ENCODE peak calls at places on chromosomes 11 and 22, in five cellular contexts. S, K, T, L and I are unnamed samples.

GRCh38 chr11:111777094-111778046 is 11.2 kb upstream of the PPP2R1B start:
- DNase-seq in S (peak), K (peak), T (peak), L (no peak), I (peak)

GRCh38 chr11:34976496-34976895 is 60.1 kb downstream of the PDHX start:
- DNase-seq in S (no peak), K (no peak), T (no peak), L (no peak), I (peak)

GRCh38 chr11:8338138-8338537 is 74.5 kb upstream of the LMO1 start:
- DNase-seq in S (peak), K (peak), T (peak), L (peak), I (peak)

GRCh38 chr22:26646158-26646557 is 11.2 kb upstream of the MIAT start:
- DNase-seq in S (no peak), K (no peak), T (no peak), L (no peak), I (no peak)

GRCh38 chr11:72758690-72759389 is 6.6 kb upstream of the ARAP1 start:
- DNase-seq in S (no peak), K (no peak), T (peak), L (no peak), I (no peak)

GRCh38 chr11:125390949-125391348 is 105.1 kb downstream of the FEZ1 start:
- DNase-seq in S (no peak), K (no peak), T (no peak), L (no peak), I (peak)

GRCh38 chr11:11263238-11264030 is 89.6 kb downstream of the CSNK2A3 start:
- DNase-seq in S (no peak), K (no peak), T (no peak), L (no peak), I (no peak)

GRCh38 chr22:43944670-43945430 is 10.4 kb upstream of the SAMM50 start:
- DNase-seq in S (no peak), K (no peak), T (no peak), L (no peak), I (no peak)

GRCh38 chr11:16081756-16082531 is 274.4 kb downstream of the SOX6 start:
- DNase-seq in S (no peak), K (no peak), T (no peak), L (no peak), I (no peak)

GRCh38 chr22:48044484-48045060 is 1282.1 kb downstream of the TBC1D22A start:
- DNase-seq in S (no peak), K (no peak), T (no peak), L (peak), I (no peak)

GRCh38 chr11:134864233-134864967 is 452.4 kb upstream of the B3GAT1 start:
- DNase-seq in S (no peak), K (no peak), T (no peak), L (no peak), I (no peak)

GRCh38 chr11:68715685-68716084 is 31.3 kb downstream of the GAL start:
- DNase-seq in S (no peak), K (no peak), T (no peak), L (no peak), I (no peak)

GRCh38 chr11:101127699-101128570 is 1.7 kb downstream of the PGR start:
- DNase-seq in S (no peak), K (no peak), T (peak), L (peak), I (no peak)

GRCh38 chr11:8222820-8223512 is 40.7 kb downstream of the LMO1 start:
- DNase-seq in S (no peak), K (no peak), T (no peak), L (no peak), I (no peak)

GRCh38 chr11:42093541-42093940 is 634.1 kb upstream of the LRRC4C start:
- DNase-seq in S (no peak), K (no peak), T (no peak), L (no peak), I (no peak)

GRCh38 chr11:60972182-60973030 is 926 bp downstream of the CD6 start:
- DNase-seq in S (no peak), K (no peak), T (no peak), L (no peak), I (no peak)

GRCh38 chr22:17707526-17707925 is 66.7 kb downstream of the BID start:
- DNase-seq in S (no peak), K (no peak), T (no peak), L (no peak), I (peak)

GRCh38 chr11:17076517-17077239 is 789 bp downstream of the RPS13 start:
- DNase-seq in S (no peak), K (no peak), T (no peak), L (no peak), I (no peak)

GRCh38 chr22:25696763-25697710 is 45.0 kb upstream of the MYO18B start:
- DNase-seq in S (no peak), K (no peak), T (no peak), L (no peak), I (no peak)

GRCh38 chr11:7520981-7521487 is 7.2 kb downstream of the PPFIBP2 start:
- DNase-seq in S (no peak), K (no peak), T (no peak), L (no peak), I (no peak)

GRCh38 chr11:8584511-8584910 is 9.5 kb downstream of the STK33 start:
- DNase-seq in S (peak), K (peak), T (no peak), L (no peak), I (no peak)

GRCh38 chr11:45805305-45806071 is 539 bp downstream of the SLC35C1 start:
- DNase-seq in S (peak), K (peak), T (no peak), L (peak), I (peak)

GRCh38 chr11:10004526-10005113 is 289.4 kb downstream of the SBF2 start:
- DNase-seq in S (no peak), K (no peak), T (no peak), L (no peak), I (no peak)

GRCh38 chr11:128664286-128664685 is 29.6 kb upstream of the FLI1 start:
- DNase-seq in S (no peak), K (no peak), T (no peak), L (no peak), I (no peak)

GRCh38 chr11:64317961-64318693 is at the start of gene PRDX5:
- DNase-seq in S (peak), K (peak), T (peak), L (peak), I (peak)
- TF ChIP-seq POLR2A in S (peak), K (peak), T (peak), L (no peak), I (peak)

GRCh38 chr11:27997344-27997743 is 110.6 kb downstream of the KIF18A start:
- DNase-seq in S (no peak), K (no peak), T (no peak), L (no peak), I (no peak)

GRCh38 chr11:27991731-27992130 is 116.2 kb downstream of the KIF18A start:
- DNase-seq in S (peak), K (no peak), T (no peak), L (no peak), I (no peak)

GRCh38 chr11:27998552-27998951 is 109.4 kb downstream of the KIF18A start:
- DNase-seq in S (no peak), K (no peak), T (no peak), L (no peak), I (no peak)

GRCh38 chr11:27995082-27995481 is 112.9 kb downstream of the KIF18A start:
- DNase-seq in S (no peak), K (peak), T (no peak), L (no peak), I (no peak)
- TF ChIP-seq JUN in S (no peak), K (peak), T (no peak), L (no peak), I (no peak)

GRCh38 chr22:30420401-30421178 is 5.0 kb upstream of the MTFP1 start:
- DNase-seq in S (no peak), K (peak), T (peak), L (no peak), I (peak)

GRCh38 chr22:30422481-30423295 is 2.9 kb upstream of the MTFP1 start:
- DNase-seq in S (peak), K (peak), T (peak), L (peak), I (peak)

GRCh38 chr22:30423296-30423958 is 2.1 kb upstream of the MTFP1 start:
- DNase-seq in S (no peak), K (peak), T (no peak), L (no peak), I (no peak)

GRCh38 chr22:30423959-30424380 is 1.6 kb upstream of the MTFP1 start:
- DNase-seq in S (peak), K (peak), T (peak), L (peak), I (peak)

DNA sequence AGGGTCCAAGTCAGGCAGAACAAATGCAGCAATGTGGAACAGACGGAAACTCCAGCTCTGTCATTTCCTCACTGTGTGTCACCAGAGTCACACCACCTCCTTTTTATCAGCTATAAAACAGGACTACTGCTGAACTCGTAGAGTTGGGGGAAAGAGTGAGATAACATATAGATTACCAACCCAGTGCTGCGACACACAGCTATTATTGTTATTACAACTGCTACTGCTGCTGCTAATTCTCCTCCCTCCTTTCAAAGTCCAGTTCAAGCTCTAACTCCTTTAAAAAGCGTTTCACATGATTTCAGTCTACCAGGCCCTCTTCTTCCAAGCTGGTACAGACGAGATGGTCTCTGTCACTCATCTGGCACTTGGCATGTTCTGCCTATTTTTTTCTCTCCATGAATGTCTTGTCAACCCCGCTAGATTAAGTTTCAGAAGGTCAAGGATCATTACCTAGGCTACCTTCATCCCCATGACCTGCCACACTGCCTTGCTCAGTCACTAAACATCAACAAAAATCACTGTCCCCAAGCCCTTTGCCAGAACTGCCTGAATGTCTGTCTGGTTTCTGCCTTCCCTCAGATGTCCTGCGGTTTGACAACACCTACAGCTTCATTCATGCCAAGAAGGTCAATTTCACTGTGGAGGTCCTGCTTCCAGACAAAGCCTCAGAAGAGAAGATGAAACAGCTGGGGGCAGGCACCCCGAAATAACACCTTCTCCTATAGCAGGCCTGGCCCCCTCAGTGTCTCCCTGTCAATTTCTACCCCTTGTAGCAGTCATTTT is 3.7 kb upstream of the MTFP1 start:
- DNase-seq in S (peak), K (no peak), T (peak), L (no peak), I (peak)
- TF ChIP-seq POLR2A in S (peak), K (no peak), T (peak), L (no peak), I (no peak)

GRCh38 chr11:6405039-6405667 is 13.7 kb downstream of the APBB1 start:
- DNase-seq in S (no peak), K (no peak), T (no peak), L (peak), I (no peak)
- TF ChIP-seq JUN in S (no peak), K (no peak), T (no peak), L (no peak), I (no peak)

DNA sequence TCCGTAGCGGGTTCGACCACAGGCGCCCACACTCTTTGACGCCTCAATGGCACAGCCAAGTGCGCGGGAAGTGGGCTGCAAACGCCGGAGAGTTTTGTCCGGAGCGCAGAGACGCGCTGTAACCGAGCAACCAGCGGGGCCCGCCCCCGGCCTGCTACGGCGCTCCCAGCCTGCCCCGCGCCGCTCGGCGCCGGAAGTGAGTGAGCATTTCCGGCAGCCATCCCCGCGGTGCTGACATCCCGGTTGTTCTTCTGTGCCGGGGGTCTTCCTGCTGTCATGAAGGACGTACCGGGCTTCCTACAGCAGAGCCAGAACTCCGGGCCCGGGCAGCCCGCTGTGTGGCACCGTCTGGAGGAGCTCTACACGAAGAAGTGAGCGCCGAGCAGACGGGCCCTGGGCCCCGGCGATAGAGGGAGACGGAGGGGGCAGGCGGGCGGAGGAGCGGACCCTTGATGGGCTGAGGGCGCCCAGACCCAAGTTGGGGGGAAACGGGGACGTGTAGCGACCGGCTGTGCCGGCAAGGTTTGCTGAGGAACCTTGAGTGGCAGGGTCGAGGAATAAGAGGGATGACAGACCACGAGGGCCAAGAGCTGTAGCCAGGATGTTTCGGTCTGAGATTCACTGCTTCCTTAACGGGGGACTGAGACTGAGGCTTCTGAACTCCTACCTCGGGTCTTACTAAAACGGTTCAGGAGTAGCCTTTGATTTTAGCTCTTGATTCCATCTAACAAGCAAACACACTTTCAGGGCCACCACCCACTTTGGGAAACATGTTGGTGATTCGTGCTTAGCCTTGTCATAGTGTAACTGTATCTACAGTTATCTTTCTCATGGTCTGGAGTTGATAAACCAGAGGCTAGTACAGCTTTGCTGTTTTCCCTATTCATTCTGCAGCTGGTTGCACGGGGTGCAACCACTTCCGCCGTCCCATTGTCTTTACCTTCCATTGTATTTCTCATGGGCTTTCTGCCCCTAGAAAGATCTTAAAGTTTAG is at the start of gene PSMD13:
- DNase-seq in S (peak), K (peak), T (peak), L (peak), I (peak)
- TF ChIP-seq POLR2A in S (peak), K (peak), T (peak), L (peak), I (peak)

DNA sequence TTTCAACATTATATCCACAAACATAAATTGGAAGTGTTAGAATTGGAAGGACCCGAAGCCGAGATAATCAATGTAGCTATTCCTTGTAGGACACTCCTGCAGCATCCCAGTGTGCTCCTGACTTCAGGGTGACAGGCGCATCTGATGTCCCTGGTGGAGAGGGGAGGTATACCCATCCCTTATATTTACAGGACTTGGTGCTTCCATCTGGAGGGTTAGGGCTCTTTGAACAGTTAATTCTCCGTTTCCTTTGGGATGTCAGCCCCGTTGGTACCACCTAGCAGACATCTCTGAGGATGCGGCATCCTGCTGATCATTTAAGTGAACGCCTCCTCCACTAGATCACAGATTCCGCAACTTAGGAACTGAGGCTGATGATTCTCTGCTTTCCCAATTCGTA is 451.3 kb downstream of the OPCML start:
- DNase-seq in S (no peak), K (no peak), T (no peak), L (no peak), I (no peak)
- TF ChIP-seq JUN in S (no peak), K (no peak), T (no peak), L (no peak), I (no peak)

GRCh38 chr11:65891180-65892136 is 985 bp downstream of the CCDC85B start:
- DNase-seq in S (peak), K (peak), T (peak), L (peak), I (peak)
- TF ChIP-seq POLR2A in S (no peak), K (peak), T (peak), L (no peak), I (peak)

DNA sequence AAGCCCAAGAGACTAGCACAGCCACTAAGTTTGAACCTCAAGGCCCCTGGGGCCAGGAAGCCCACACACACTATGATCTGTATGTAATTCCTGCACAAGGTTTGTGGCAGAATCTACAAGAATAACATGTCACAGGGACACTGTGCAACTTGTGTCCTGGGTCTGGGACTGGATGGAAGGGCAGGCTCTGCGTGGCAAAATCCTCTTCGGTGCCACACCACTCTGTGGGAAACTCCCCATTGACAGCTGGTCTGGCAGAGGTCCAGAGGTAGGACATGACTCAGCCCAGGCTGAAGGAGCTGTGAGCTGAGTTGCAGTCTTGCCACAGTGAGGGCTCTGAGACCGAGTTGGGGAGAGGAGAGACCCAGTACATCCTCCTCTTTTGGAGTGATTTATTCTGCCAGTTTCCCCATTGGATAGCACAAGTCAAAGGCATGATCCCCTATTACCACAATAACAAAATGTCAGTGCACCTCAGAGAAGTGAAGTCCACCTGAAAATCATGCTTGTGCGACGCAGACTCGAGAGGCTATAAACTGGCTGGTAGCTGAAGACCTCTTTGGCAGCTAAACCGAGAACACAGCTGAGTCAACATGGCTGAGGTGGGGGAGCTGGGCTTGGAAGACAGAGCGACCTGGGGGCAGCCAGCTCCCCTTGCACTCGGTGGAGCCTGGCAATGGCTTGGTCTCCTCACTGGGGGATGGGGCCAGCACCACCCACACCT is 23.3 kb upstream of the SERPIND1 start:
- DNase-seq in S (no peak), K (peak), T (peak), L (no peak), I (peak)
- TF ChIP-seq JUN in S (no peak), K (no peak), T (peak), L (no peak), I (no peak)

DNA sequence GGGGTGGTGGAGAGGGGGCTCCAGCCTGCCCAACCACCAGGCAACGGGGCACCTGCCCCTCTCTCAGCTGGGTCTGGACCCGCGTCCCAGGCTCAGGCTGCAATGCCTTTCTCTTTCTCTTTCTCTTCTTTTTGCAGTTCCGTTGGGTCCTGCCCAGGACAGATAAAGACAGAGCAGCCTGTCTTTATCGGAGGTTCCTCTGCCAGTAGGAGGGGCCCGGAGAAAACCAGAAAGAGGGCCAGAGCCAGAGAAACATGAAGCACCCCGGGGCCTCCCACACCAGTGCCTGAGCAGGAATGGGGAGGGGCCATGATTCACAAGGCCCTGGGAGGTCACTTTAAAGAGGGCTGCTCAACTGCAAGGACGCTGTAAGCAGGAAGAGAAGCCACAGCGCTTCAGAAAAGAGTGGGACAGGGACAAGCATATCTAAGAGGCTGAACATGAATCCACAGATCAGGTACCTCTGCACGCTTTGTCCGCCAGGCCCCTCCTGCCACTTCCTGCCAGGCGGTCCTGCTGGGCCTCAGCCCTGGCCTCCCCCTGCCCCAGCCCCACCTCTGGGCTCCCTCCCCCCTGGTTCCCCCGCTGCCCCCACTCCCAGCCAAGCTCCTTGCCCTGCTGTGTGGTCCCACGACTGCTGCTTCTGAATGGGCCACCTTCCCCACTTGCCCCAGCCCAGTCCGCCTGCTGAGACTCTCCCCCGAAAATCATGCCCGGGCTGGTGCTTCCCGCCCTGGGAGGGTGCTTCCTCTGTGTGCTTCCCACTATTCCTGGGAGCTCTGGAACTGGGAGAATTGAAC is at the start of gene APOBEC3C:
- DNase-seq in S (peak), K (peak), T (peak), L (peak), I (peak)
- TF ChIP-seq POLR2A in S (peak), K (peak), T (peak), L (peak), I (no peak)

GRCh38 chr11:27309064-27309463 is 54.0 kb downstream of the CCDC34 start:
- DNase-seq in S (no peak), K (no peak), T (no peak), L (no peak), I (no peak)
- TF ChIP-seq JUN in S (no peak), K (no peak), T (no peak), L (no peak), I (no peak)